ENCODE peak calls at places on chromosomes 1 and 21, in eight cellular contexts. One of them, this sample, is unnamed.

GRCh38 chr1:28507247-28507645 is 1.4 kb downstream of the RCC1 start:
- DNase-seq in GM20000: no peak
- DNase-seq in CD8-positive, alpha-beta memory T cell: no peak
- DNase-seq in endothelial cell: no peak
- DNase-seq in stimulated activated CD8-positive, alpha-beta memory T cell treated with anti-CD3 and anti-CD28 coated beads, Interleukin-12 subunit alpha, Interleukin-12 subunit beta, amount 100 ng/mL, for 4 hours: no peak
- DNase-seq in CD4-positive, alpha-beta memory T cell: no peak
- DNase-seq in amygdala: no peak
- DNase-seq in heart right ventricle: no peak
- DNase-seq in this sample: no peak

GRCh38 chr1:162822391-162823200 is 32.1 kb downstream of the HSD17B7 start:
- DNase-seq in GM20000: no peak
- DNase-seq in CD4-positive, alpha-beta memory T cell: no peak
- DNase-seq in heart right ventricle: no peak
- DNase-seq in endothelial cell: peak
- DNase-seq in stimulated activated CD8-positive, alpha-beta memory T cell treated with anti-CD3 and anti-CD28 coated beads, Interleukin-12 subunit alpha, Interleukin-12 subunit beta, amount 100 ng/mL, for 4 hours: no peak
- DNase-seq in amygdala: peak
- DNase-seq in CD8-positive, alpha-beta memory T cell: peak
- DNase-seq in this sample: no peak

GRCh38 chr1:196997428-196997827 is 20.1 kb downstream of the CFHR5 start:
- DNase-seq in heart right ventricle: no peak
- DNase-seq in endothelial cell: no peak
- DNase-seq in CD8-positive, alpha-beta memory T cell: no peak
- DNase-seq in stimulated activated CD8-positive, alpha-beta memory T cell treated with anti-CD3 and anti-CD28 coated beads, Interleukin-12 subunit alpha, Interleukin-12 subunit beta, amount 100 ng/mL, for 4 hours: no peak
- DNase-seq in CD4-positive, alpha-beta memory T cell: no peak
- DNase-seq in GM20000: no peak
- DNase-seq in amygdala: no peak
- DNase-seq in this sample: no peak

GRCh38 chr21:21968810-21969588 is 970.8 kb downstream of the NCAM2 start:
- DNase-seq in CD8-positive, alpha-beta memory T cell: no peak
- DNase-seq in GM20000: no peak
- DNase-seq in endothelial cell: no peak
- DNase-seq in stimulated activated CD8-positive, alpha-beta memory T cell treated with anti-CD3 and anti-CD28 coated beads, Interleukin-12 subunit alpha, Interleukin-12 subunit beta, amount 100 ng/mL, for 4 hours: no peak
- DNase-seq in heart right ventricle: no peak
- DNase-seq in amygdala: no peak
- DNase-seq in CD4-positive, alpha-beta memory T cell: no peak
- DNase-seq in this sample: no peak

GRCh38 chr1:30445449-30445848 is 277.9 kb downstream of the MATN1 start:
- DNase-seq in stimulated activated CD8-positive, alpha-beta memory T cell treated with anti-CD3 and anti-CD28 coated beads, Interleukin-12 subunit alpha, Interleukin-12 subunit beta, amount 100 ng/mL, for 4 hours: no peak
- DNase-seq in GM20000: no peak
- DNase-seq in endothelial cell: no peak
- DNase-seq in heart right ventricle: no peak
- DNase-seq in amygdala: no peak
- DNase-seq in CD8-positive, alpha-beta memory T cell: no peak
- DNase-seq in CD4-positive, alpha-beta memory T cell: no peak
- DNase-seq in this sample: no peak

GRCh38 chr1:203858055-203858454 is 3.3 kb upstream of the SNRPE start:
- DNase-seq in GM20000: no peak
- DNase-seq in amygdala: no peak
- DNase-seq in CD4-positive, alpha-beta memory T cell: no peak
- DNase-seq in endothelial cell: no peak
- DNase-seq in heart right ventricle: no peak
- DNase-seq in stimulated activated CD8-positive, alpha-beta memory T cell treated with anti-CD3 and anti-CD28 coated beads, Interleukin-12 subunit alpha, Interleukin-12 subunit beta, amount 100 ng/mL, for 4 hours: no peak
- DNase-seq in CD8-positive, alpha-beta memory T cell: no peak
- DNase-seq in this sample: no peak

GRCh38 chr1:67559222-67559700 is 125.7 kb upstream of the GADD45A start:
- DNase-seq in CD8-positive, alpha-beta memory T cell: no peak
- DNase-seq in heart right ventricle: peak
- DNase-seq in endothelial cell: no peak
- DNase-seq in GM20000: no peak
- DNase-seq in CD4-positive, alpha-beta memory T cell: no peak
- DNase-seq in stimulated activated CD8-positive, alpha-beta memory T cell treated with anti-CD3 and anti-CD28 coated beads, Interleukin-12 subunit alpha, Interleukin-12 subunit beta, amount 100 ng/mL, for 4 hours: no peak
- DNase-seq in amygdala: peak
- DNase-seq in this sample: no peak

GRCh38 chr1:160151303-160151702 is at the start of gene ATP1A4:
- DNase-seq in CD8-positive, alpha-beta memory T cell: no peak
- DNase-seq in endothelial cell: no peak
- DNase-seq in heart right ventricle: no peak
- DNase-seq in amygdala: no peak
- DNase-seq in stimulated activated CD8-positive, alpha-beta memory T cell treated with anti-CD3 and anti-CD28 coated beads, Interleukin-12 subunit alpha, Interleukin-12 subunit beta, amount 100 ng/mL, for 4 hours: no peak
- DNase-seq in CD4-positive, alpha-beta memory T cell: no peak
- DNase-seq in GM20000: no peak
- DNase-seq in this sample: no peak

GRCh38 chr1:18481921-18482701 is 1.4 kb downstream of the KLHDC7A start:
- DNase-seq in amygdala: no peak
- DNase-seq in endothelial cell: no peak
- DNase-seq in CD8-positive, alpha-beta memory T cell: no peak
- DNase-seq in heart right ventricle: no peak
- DNase-seq in stimulated activated CD8-positive, alpha-beta memory T cell treated with anti-CD3 and anti-CD28 coated beads, Interleukin-12 subunit alpha, Interleukin-12 subunit beta, amount 100 ng/mL, for 4 hours: no peak
- DNase-seq in CD4-positive, alpha-beta memory T cell: no peak
- DNase-seq in GM20000: no peak
- DNase-seq in this sample: no peak

GRCh38 chr21:18153063-18153462 is 91.6 kb upstream of the CHODL start:
- DNase-seq in GM20000: no peak
- DNase-seq in CD8-positive, alpha-beta memory T cell: no peak
- DNase-seq in endothelial cell: no peak
- DNase-seq in amygdala: no peak
- DNase-seq in heart right ventricle: peak
- DNase-seq in CD4-positive, alpha-beta memory T cell: no peak
- DNase-seq in stimulated activated CD8-positive, alpha-beta memory T cell treated with anti-CD3 and anti-CD28 coated beads, Interleukin-12 subunit alpha, Interleukin-12 subunit beta, amount 100 ng/mL, for 4 hours: no peak
- DNase-seq in this sample: no peak